ENCODE peak calls at places on chromosomes 11 and 22, in eight cellular contexts. J is A549, B is fibroblast of lung, G is IMR-90, V is HCT116, K is cardiac muscle cell, C is psoas muscle, F is body of pancreas. T is an unnamed sample.

GRCh38 chr11:66850588-66851250 is 6.1 kb upstream of the LRFN4 start:
- DNase-seq in J (no peak), B (no peak), G (no peak), V (no peak), K (no peak), C (peak; percentile 52), F (no peak), T (no peak)

GRCh38 chr11:126415128-126415527 is 59.6 kb downstream of the ST3GAL4 start:
- DNase-seq in J (no peak), B (peak; percentile 96), G (peak; percentile 69), V (no peak), K (no peak), C (peak; percentile 92), F (peak; percentile 66), T (peak; percentile 68)

GRCh38 chr11:58586998-58587397 is 8.1 kb downstream of the ZFP91 start:
- DNase-seq in J (no peak), B (no peak), G (no peak), V (no peak), K (no peak), C (no peak), F (no peak), T (no peak)

GRCh38 chr22:22521631-22522030 is 1.6 kb upstream of the ZNF280A start:
- DNase-seq in J (no peak), B (no peak), G (no peak), V (no peak), K (no peak), C (no peak), F (no peak), T (no peak)

GRCh38 chr11:14891143-14892035 is 642 bp downstream of the CYP2R1 start:
- DNase-seq in J (peak; percentile 94), B (peak; percentile 89), G (peak; percentile 82), V (peak; percentile 84), K (peak; percentile 94), C (peak; percentile 92), F (peak; percentile 90), T (peak; percentile 90)

GRCh38 chr11:18253222-18253621 is 4.8 kb upstream of the SAA2 start:
- DNase-seq in J (no peak), B (no peak), G (no peak), V (peak; percentile 8), K (no peak), C (no peak), F (no peak), T (no peak)

GRCh38 chr11:79422866-79423265 is 18.0 kb downstream of the TENM4 start:
- DNase-seq in J (no peak), B (no peak), G (no peak), V (no peak), K (no peak), C (no peak), F (no peak), T (no peak)

GRCh38 chr11:112518371-112518770 is 257.7 kb upstream of the PLET1 start:
- DNase-seq in J (no peak), B (no peak), G (no peak), V (no peak), K (no peak), C (no peak), F (no peak), T (no peak)

GRCh38 chr22:24118689-24119384 is 62.5 kb upstream of the SUSD2 start:
- DNase-seq in J (no peak), B (no peak), G (no peak), V (no peak), K (no peak), C (no peak), F (no peak), T (no peak)

DNA sequence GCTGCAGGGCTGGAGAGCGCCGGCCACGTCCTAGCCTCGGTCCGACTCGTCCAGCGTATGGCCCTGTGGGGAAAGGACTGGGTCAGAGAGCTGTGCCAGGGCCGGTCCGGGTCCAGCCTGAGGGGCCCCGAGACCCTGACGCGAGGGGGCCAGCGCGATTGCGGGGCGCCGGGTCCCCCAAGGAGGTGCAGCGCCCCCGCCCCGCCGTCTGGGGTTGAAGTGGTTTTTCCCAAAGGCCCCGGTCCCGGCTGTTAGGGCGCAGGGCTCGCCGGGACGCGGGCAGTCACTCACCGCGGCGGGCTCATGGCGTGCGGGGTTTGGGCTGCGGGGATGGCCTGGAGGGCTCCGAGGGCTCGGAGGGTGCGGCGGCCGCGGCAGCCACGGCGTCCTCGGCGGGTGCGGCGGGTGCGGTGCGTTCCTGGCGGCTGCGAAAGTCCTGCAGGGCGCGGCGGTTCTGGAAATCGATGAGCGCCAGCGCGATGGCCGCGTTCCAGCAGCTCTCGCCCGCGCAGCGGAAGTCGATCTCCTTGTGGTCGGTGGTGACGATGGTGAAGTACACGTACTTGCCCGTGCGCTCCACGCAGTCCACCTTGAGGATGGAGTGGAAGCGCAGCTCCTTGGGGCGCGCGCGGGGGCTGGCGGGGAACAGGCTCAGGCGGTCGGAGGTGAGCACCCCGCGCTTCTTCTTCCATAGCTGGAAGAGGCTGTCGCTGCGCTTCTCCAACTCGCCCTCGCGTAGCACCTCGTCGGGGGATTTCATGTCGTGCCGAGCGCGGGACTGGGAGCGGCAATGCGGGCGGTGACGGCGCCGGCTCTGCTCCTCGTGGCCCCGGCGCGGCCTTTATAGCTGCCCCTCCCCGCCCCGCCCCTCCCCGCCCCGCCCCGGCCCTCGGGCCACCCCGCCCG is at the start of gene PHLDA2:
- DNase-seq in J (peak; percentile 74), B (peak; percentile 77), G (peak; percentile 85), V (peak; percentile 41), K (peak; percentile 52), C (peak; percentile 61), F (peak; percentile 72), T (peak; percentile 81)
- H3K4me3 ChIP-seq in J (peak within 1 kb of the TSS; percentile 67), B (peak within 1 kb of the TSS; percentile 79), G (peak within 1 kb of the TSS; percentile 92), V (peak within 1 kb of the TSS; percentile 61), K (peak within 1 kb of the TSS; percentile 26), C (peak within 1 kb of the TSS; percentile 65), F (peak within 1 kb of the TSS; percentile 15), T (peak within 1 kb of the TSS; percentile 40)

GRCh38 chr11:117490019-117490679 is 162.5 kb downstream of the CEP164 start:
- DNase-seq in J (no peak), B (no peak), G (no peak), V (no peak), K (no peak), C (peak; percentile 17), F (no peak), T (no peak)

GRCh38 chr11:117492578-117493251 is 165.1 kb downstream of the CEP164 start:
- DNase-seq in J (no peak), B (no peak), G (no peak), V (no peak), K (peak; percentile 51), C (no peak), F (no peak), T (no peak)

GRCh38 chr11:117490911-117491310 is 163.3 kb downstream of the CEP164 start:
- DNase-seq in J (no peak), B (no peak), G (no peak), V (no peak), K (no peak), C (peak; percentile 15), F (no peak), T (no peak)

GRCh38 chr11:117486059-117486458 is 158.4 kb downstream of the CEP164 start:
- DNase-seq in J (no peak), B (no peak), G (no peak), V (no peak), K (no peak), C (no peak), F (no peak), T (no peak)

GRCh38 chr11:117488996-117489952 is 161.6 kb downstream of the CEP164 start:
- DNase-seq in J (no peak), B (no peak), G (no peak), V (no peak), K (no peak), C (peak; percentile 23), F (no peak), T (no peak)
- H3K4me1 ChIP-seq in J (no peaks in the 10 kb centered on the region), B (no peaks in the 10 kb centered on the region), G (no peaks in the 10 kb centered on the region), V (no peaks in the 10 kb centered on the region), K (peaks cover 6% of the 10 kb centered on the region), C (no peaks in the 10 kb centered on the region), F (no peaks in the 10 kb centered on the region), T (no peaks in the 10 kb centered on the region)

GRCh38 chr22:19800306-19800705 is 39.7 kb downstream of the TBX1 start:
- DNase-seq in J (no peak), B (no peak), G (no peak), V (no peak), K (no peak), C (peak; percentile 40), F (no peak), T (no peak)

GRCh38 chr22:19799322-19800190 is 39.0 kb downstream of the TBX1 start:
- DNase-seq in J (no peak), B (peak; percentile 80), G (peak; percentile 92), V (no peak), K (no peak), C (peak; percentile 94), F (no peak), T (peak; percentile 57)

GRCh38 chr22:19802001-19802880 is 41.7 kb downstream of the TBX1 start:
- DNase-seq in J (no peak), B (no peak), G (no peak), V (no peak), K (no peak), C (peak; percentile 46), F (no peak), T (peak; percentile 45)

GRCh38 chr22:19801340-19802000 is 40.9 kb downstream of the TBX1 start:
- DNase-seq in J (no peak), B (no peak), G (no peak), V (no peak), K (no peak), C (peak; percentile 34), F (no peak), T (no peak)

GRCh38 chr22:19800761-19801244 is 40.2 kb downstream of the TBX1 start:
- DNase-seq in J (peak; percentile 39), B (no peak), G (peak; percentile 25), V (no peak), K (peak; percentile 57), C (peak; percentile 67), F (no peak), T (no peak)
- TF ChIP-seq CTCF in J (no peak), B (peak; percentile 30), G (peak; percentile 43), V (no peak), K (peak; percentile 43), C (peak; percentile 27), F (no peak), T (no peak)

GRCh38 chr11:69704508-69705245 is 855 bp upstream of the FGF19 start:
- DNase-seq in J (peak; percentile 46), B (no peak), G (no peak), V (no peak), K (peak; percentile 74), C (no peak), F (no peak), T (peak; percentile 45)

GRCh38 chr11:69703711-69704507 is at the start of gene FGF19:
- DNase-seq in J (no peak), B (no peak), G (no peak), V (no peak), K (no peak), C (no peak), F (no peak), T (peak; percentile 54)

GRCh38 chr11:69702769-69703510 is 882 bp downstream of the FGF19 start:
- DNase-seq in J (no peak), B (no peak), G (no peak), V (no peak), K (no peak), C (no peak), F (no peak), T (no peak)

GRCh38 chr11:69700278-69701140 is 3.3 kb downstream of the FGF19 start:
- DNase-seq in J (peak; percentile 59), B (peak; percentile 72), G (peak; percentile 75), V (no peak), K (peak; percentile 89), C (peak; percentile 72), F (peak; percentile 65), T (peak; percentile 56)

GRCh38 chr11:69702239-69702668 is 1.6 kb downstream of the FGF19 start:
- DNase-seq in J (no peak), B (no peak), G (no peak), V (no peak), K (no peak), C (no peak), F (no peak), T (no peak)
- H3K4me3 ChIP-seq in J (no peak overlapping the region), B (no peak overlapping the region), G (no peak overlapping the region), V (peak overlapping the region; percentile 57), K (no peak overlapping the region), C (no peak overlapping the region), F (no peak overlapping the region), T (no peak overlapping the region)

GRCh38 chr22:37331811-37332536 is 49.7 kb downstream of the CYTH4 start:
- DNase-seq in J (peak; percentile 66), B (no peak), G (peak; percentile 38), V (no peak), K (no peak), C (no peak), F (no peak), T (no peak)
- H3K4me1 ChIP-seq in J (peaks cover 83% of the 10 kb centered on the region), B (peaks cover 6% of the 10 kb centered on the region), G (peaks cover 31% of the 10 kb centered on the region), V (peaks cover 96% of the 10 kb centered on the region), K (peaks cover 2% of the 10 kb centered on the region), C (no peaks in the 10 kb centered on the region), F (peaks cover 15% of the 10 kb centered on the region), T (no peaks in the 10 kb centered on the region)